ENCODE peak calls at places on chromosomes 6 and 20, in six cellular contexts. A, S, E, Z, T and J are unnamed samples. For H3K27me3, the result is how much of the 10 kb centered on the place peaks cover.

GRCh38 chr6:78589426-78589825 is 277.9 kb upstream of the IRAK1BP1 start:
- DNase-seq in A (no peak), S (no peak), E (no peak), Z (no peak), T (no peak), J (no peak)

GRCh38 chr6:93418448-93419303 is 683 bp downstream of the EPHA7 start:
- DNase-seq in A (peak), S (peak), E (peak), Z (no peak), T (no peak), J (no peak)

GRCh38 chr6:41373919-41374617 is 38.7 kb downstream of the NCR2 start:
- DNase-seq in A (peak), S (no peak), E (no peak), Z (no peak), T (no peak), J (no peak)

GRCh38 chr20:19758888-19759331 is 852 bp downstream of the RIN2 start:
- DNase-seq in A (peak), S (peak), E (peak), Z (no peak), T (no peak), J (no peak)

GRCh38 chr20:62824476-62825287 is 7.8 kb downstream of the COL9A3 start:
- DNase-seq in A (peak), S (peak), E (no peak), Z (peak), T (peak), J (no peak)

GRCh38 chr20:62739581-62740285 is 31.1 kb downstream of the NTSR1 start:
- DNase-seq in A (no peak), S (peak), E (peak), Z (peak), T (peak), J (no peak)

GRCh38 chr6:25232478-25232877 is 46.7 kb upstream of the CARMIL1 start:
- DNase-seq in A (no peak), S (no peak), E (no peak), Z (no peak), T (no peak), J (no peak)

GRCh38 chr6:31794294-31794865 is 1.2 kb downstream of the VARS1 start:
- DNase-seq in A (no peak), S (peak), E (no peak), Z (peak), T (no peak), J (no peak)

GRCh38 chr6:42368156-42368555 is 83.6 kb downstream of the TRERF1 start:
- DNase-seq in A (no peak), S (no peak), E (no peak), Z (peak), T (peak), J (no peak)

GRCh38 chr6:163231356-163232014 is 183.0 kb upstream of the QKI start:
- DNase-seq in A (no peak), S (no peak), E (no peak), Z (no peak), T (no peak), J (no peak)

GRCh38 chr6:15551798-15552197 is 111.0 kb downstream of the DTNBP1 start:
- DNase-seq in A (peak), S (no peak), E (no peak), Z (no peak), T (no peak), J (no peak)

GRCh38 chr20:325043-325888 is at the start of gene SOX12:
- DNase-seq in A (peak), S (peak), E (peak), Z (peak), T (peak), J (no peak)

GRCh38 chr6:166418691-166419143 is 36.0 kb upstream of the MPC1 start:
- DNase-seq in A (no peak), S (no peak), E (peak), Z (no peak), T (no peak), J (no peak)

GRCh38 chr6:112906737-112907136 is 559.6 kb downstream of the RFPL4B start:
- DNase-seq in A (peak), S (no peak), E (no peak), Z (no peak), T (no peak), J (peak)

GRCh38 chr6:110661426-110661825 is 153.8 kb downstream of the CDK19 start:
- DNase-seq in A (no peak), S (peak), E (no peak), Z (no peak), T (no peak), J (no peak)

GRCh38 chr6:57434944-57435343 is 117.5 kb downstream of the PRIM2 start:
- DNase-seq in A (no peak), S (peak), E (no peak), Z (no peak), T (no peak), J (no peak)

GRCh38 chr20:36149469-36149868 is 5.1 kb upstream of the EPB41L1 start:
- DNase-seq in A (no peak), S (no peak), E (peak), Z (no peak), T (no peak), J (no peak)

GRCh38 chr20:25624500-25624939 is 706 bp upstream of the NANP start:
- DNase-seq in A (no peak), S (no peak), E (no peak), Z (no peak), T (peak), J (no peak)

GRCh38 chr20:59992531-59992930 is 34.3 kb downstream of the CDH26 start:
- DNase-seq in A (no peak), S (peak), E (no peak), Z (peak), T (no peak), J (no peak)

GRCh38 chr6:170035896-170036295 is 255.0 kb downstream of the DLL1 start:
- DNase-seq in A (no peak), S (no peak), E (no peak), Z (no peak), T (no peak), J (no peak)

GRCh38 chr6:80468398-80468797 is 361.9 kb downstream of the BCKDHB start:
- DNase-seq in A (no peak), S (no peak), E (no peak), Z (no peak), T (no peak), J (no peak)

GRCh38 chr6:55445648-55446204 is 118.5 kb downstream of the GFRAL start:
- DNase-seq in A (peak), S (peak), E (no peak), Z (no peak), T (no peak), J (no peak)

DNA sequence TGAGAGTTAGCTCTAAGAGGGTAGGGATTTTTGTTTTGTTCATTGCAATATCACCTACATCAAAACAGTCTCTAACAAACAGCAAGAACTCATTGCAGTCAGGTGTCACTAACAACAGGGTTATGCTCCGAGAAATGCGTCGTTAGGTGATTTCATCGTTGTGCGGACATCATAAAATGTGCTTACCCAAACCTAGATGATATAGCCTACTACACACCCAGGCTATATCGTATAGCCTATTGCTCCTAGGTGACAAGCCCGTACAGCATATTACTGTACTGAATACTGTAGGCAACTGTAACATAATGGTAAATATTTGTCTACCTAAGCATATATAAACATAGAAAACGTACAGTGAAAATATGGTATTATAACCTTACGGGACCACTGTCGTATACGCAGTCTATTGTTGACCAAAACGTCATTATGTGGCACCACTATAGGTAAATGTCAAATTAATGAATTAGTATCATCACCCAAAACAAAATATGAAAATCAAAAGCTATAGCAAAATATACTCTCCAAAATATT is 49.9 kb upstream of the TAB2 start:
- DNase-seq in A (no peak), S (no peak), E (no peak), Z (no peak), T (no peak), J (no peak)
- H3K27me3 ChIP-seq in A (under half), S (under half), E (under half), Z (under half), T (under half), J (under half)

GRCh38 chr20:10510216-10510615 is 75.1 kb downstream of the SLX4IP start:
- DNase-seq in A (no peak), S (no peak), E (no peak), Z (no peak), T (no peak), J (no peak)

GRCh38 chr20:10508060-10508459 is 73.0 kb downstream of the SLX4IP start:
- DNase-seq in A (no peak), S (peak), E (peak), Z (no peak), T (no peak), J (no peak)

GRCh38 chr20:10508468-10509251 is 73.6 kb downstream of the SLX4IP start:
- DNase-seq in A (no peak), S (no peak), E (peak), Z (no peak), T (no peak), J (no peak)

GRCh38 chr20:10511166-10511506 is 76.0 kb downstream of the SLX4IP start:
- DNase-seq in A (no peak), S (no peak), E (no peak), Z (no peak), T (no peak), J (no peak)

GRCh38 chr20:10509411-10509810 is 74.3 kb downstream of the SLX4IP start:
- DNase-seq in A (no peak), S (no peak), E (no peak), Z (no peak), T (no peak), J (no peak)
- TF ChIP-seq CTCF in A (no peak), S (no peak), E (no peak), Z (no peak), T (no peak), J (no peak)

GRCh38 chr20:37351689-37352610 is 6.0 kb downstream of the SRC start:
- DNase-seq in A (no peak), S (no peak), E (no peak), Z (no peak), T (no peak), J (no peak)
- H3K27ac ChIP-seq in A (peak), S (no peak), E (no peak), Z (no peak), T (no peak), J (no peak)

GRCh38 chr6:23330632-23331031 is 761.3 kb downstream of the HDGFL1 start:
- DNase-seq in A (no peak), S (no peak), E (no peak), Z (no peak), T (no peak), J (no peak)
- H3K27me3 ChIP-seq in A (under half), S (under half), E (under half), Z (under half), T (under half), J (under half)

DNA sequence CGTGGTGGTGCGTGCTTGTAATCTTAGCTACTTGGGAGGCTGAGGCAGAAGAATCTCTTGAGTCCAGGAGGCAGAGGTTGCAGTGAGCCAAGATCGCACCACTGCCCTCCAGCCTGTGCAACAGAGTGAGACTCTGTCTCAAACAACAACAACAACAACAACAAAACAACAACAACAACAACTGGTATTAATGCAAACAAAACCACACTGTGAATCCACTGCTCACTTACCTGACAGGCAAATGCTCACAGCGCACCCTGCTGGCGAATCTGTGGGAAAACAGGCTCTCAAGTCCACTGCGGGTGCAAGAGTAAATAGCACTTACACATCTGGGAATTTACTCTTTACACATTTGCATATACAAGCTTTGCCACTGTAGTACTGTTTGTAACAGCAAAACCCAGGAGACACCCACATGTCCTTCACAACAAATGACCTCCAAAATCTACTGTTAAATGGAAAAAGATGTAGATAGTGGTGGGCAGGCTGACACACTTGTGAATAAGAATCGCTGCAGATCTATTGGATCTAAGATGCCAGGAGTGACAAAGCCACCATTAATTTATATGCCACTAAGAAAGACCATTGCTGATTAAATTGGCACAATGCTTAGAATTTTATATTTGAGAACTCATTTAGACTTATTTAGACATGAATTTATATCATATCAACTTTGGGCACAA is 29.3 kb downstream of the NSFL1C start:
- DNase-seq in A (peak), S (peak), E (peak), Z (peak), T (peak), J (peak)
- TF ChIP-seq CTCF in A (peak), S (peak), E (peak), Z (peak), T (peak), J (peak)

GRCh38 chr20:33827109-33827508 is 16.0 kb downstream of the CHMP4B start:
- DNase-seq in A (no peak), S (no peak), E (no peak), Z (no peak), T (no peak), J (no peak)
- H3K27ac ChIP-seq in A (peak), S (no peak), E (peak), Z (no peak), T (no peak), J (no peak)

DNA sequence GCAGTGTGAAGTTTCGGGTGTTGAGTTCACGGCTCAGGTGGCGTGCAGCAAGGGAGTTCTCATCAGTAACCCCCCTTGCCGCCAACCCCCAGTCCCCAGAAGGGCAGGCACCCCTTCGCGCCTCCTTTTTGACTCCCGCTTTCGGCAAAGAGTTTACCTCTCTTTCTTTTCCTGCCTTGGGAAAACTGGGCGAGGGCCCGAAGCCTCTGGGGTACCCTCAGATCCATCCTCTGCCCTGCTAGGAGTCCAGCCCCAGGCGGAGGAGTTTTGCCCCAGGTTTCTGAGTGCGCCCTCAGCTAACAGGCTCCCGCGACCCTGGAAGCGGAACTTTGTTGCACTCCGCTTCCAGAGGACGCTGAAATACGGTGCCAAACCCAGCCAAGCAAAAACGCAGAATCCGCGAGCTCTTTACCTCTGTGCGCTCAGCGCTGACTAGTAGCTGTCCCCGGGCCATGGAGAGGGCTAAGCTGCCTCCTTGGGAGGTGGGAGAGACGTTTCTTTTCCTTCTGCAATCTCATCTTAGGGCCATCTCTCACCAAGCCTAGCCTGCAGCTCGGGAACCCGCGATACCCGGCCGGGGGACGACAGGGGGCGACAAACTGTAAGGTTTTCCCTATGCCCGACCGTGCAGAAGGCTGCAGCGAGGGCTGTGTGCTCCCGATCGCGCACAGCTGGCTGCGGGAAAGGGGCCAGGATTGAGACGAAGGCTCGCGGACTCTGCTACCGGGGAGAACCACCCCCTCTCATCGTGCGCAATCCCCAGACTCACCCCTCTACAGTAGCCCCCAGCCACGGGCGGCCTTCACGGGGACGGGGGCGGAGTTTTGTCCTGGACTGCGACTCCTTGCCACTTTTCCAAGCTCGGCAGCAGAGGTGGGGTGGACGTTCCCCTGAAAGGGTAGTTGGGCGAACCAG is 2.7 kb upstream of the PAX1 start:
- DNase-seq in A (peak), S (no peak), E (no peak), Z (peak), T (no peak), J (no peak)
- H3K27me3 ChIP-seq in A (half or more), S (half or more), E (half or more), Z (half or more), T (under half), J (under half)

DNA sequence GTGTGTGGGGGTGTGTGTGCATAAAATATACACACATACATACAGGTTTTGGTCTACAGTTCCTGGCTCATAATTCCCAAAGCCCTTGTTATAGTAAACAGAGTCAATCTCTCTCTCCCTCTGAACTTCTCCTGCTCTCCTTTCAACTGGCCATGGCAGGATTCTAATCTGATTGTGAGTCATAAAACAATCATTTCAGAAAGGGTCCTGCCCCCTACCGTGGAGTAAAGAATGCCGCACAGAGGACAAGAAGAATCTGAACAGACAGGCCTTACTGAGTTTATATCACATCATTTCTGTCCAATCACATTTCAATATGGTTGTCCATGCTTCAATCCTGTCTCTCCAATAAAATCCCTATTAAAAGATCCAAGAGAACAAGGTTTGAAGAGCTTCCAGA is 416.9 kb downstream of the FRK start:
- DNase-seq in A (no peak), S (peak), E (no peak), Z (no peak), T (no peak), J (peak)
- TF ChIP-seq CTCF in A (peak), S (peak), E (no peak), Z (no peak), T (no peak), J (peak)

GRCh38 chr6:142857609-142858195 is 87.3 kb downstream of the HIVEP2 start:
- DNase-seq in A (no peak), S (no peak), E (no peak), Z (no peak), T (no peak), J (no peak)
- H3K27ac ChIP-seq in A (no peak), S (no peak), E (no peak), Z (no peak), T (peak), J (no peak)